ENCODE peak calls at places on chromosomes 13 and 19, in ten cellular contexts. T is sigmoid colon; N is cerebellar nuclear complex; X is Calu3; P is HS-27A; M is stimulated activated CD8-positive, alpha-beta memory T cell treated with anti-CD3 and anti-CD28 coated beads, Interleukin-4, amount 100 ng/mL, for 24 hours; H is T-helper 2 cell; I is GM03348; K is substantia nigra; Y is uterus. Q is an unnamed sample.

GRCh38 chr13:49635599-49636433 is 7.5 kb downstream of the ARL11 start:
- DNase-seq in I (no peak), P (no peak), M (no peak), N (no peak), T (no peak), K (no peak), Y (no peak), H (no peak), X (no peak), Q (no peak)

GRCh38 chr13:74920945-74921725 is 560.8 kb downstream of the TBC1D4 start:
- DNase-seq in Y (no peak), I (no peak), M (no peak), P (no peak), H (no peak), X (no peak), K (no peak), N (no peak), T (no peak), Q (no peak)

GRCh38 chr13:43397110-43397509 is 373.7 kb downstream of the DNAJC15 start:
- DNase-seq in H (no peak), I (peak; percentile 49), Y (no peak), P (no peak), M (no peak), T (no peak), X (no peak), K (no peak), N (no peak), Q (no peak)

GRCh38 chr19:8307400-8307964 is 676 bp downstream of the CD320 start:
- DNase-seq in T (peak; percentile 63), X (no peak), P (no peak), M (no peak), H (no peak), N (no peak), Y (no peak), I (no peak), K (no peak), Q (peak; percentile 74)

GRCh38 chr19:45451181-45451849 is 16.5 kb upstream of the FOSB start:
- DNase-seq in P (no peak), X (no peak), N (no peak), T (peak; percentile 83), M (no peak), Y (peak; percentile 59), H (no peak), I (peak; percentile 51), K (no peak), Q (peak; percentile 83)

GRCh38 chr13:105139380-105140285 is 1395.8 kb downstream of the EFNB2 start:
- DNase-seq in H (peak; percentile 16), P (peak; percentile 17), M (peak; percentile 32), Y (no peak), K (peak; percentile 1), N (no peak), T (peak; percentile 56), X (no peak), I (peak; percentile 38), Q (peak; percentile 73)

GRCh38 chr13:93730780-93731179 is 504.2 kb downstream of the GPC6 start:
- DNase-seq in K (no peak), M (no peak), X (no peak), Y (no peak), P (no peak), T (no peak), I (no peak), N (no peak), H (no peak), Q (no peak)

GRCh38 chr13:75139291-75139690 is 342.7 kb downstream of the TBC1D4 start:
- DNase-seq in K (no peak), M (no peak), T (no peak), H (no peak), Y (no peak), N (no peak), I (no peak), X (no peak), P (no peak), Q (no peak)

GRCh38 chr19:3047307-3048189 is 14.7 kb downstream of the TLE5 start:
- DNase-seq in Y (peak; percentile 98), T (peak; percentile 97), N (peak; percentile 34), I (peak; percentile 81), M (peak; percentile 42), K (no peak), X (peak; percentile 45), H (no peak), P (no peak), Q (peak; percentile 95)

GRCh38 chr13:67438465-67438864 is 208.3 kb upstream of the PCDH9 start:
- DNase-seq in H (no peak), M (no peak), I (no peak), N (no peak), X (no peak), P (no peak), T (no peak), Y (no peak), K (no peak), Q (no peak)

GRCh38 chr19:13398780-13399726 is 107.2 kb downstream of the CACNA1A start:
- DNase-seq in X (no peak), N (no peak), T (no peak), K (no peak), M (no peak), P (no peak), H (no peak), I (peak; percentile 84), Y (no peak), Q (no peak)

GRCh38 chr13:39417131-39417530 is 185.9 kb downstream of the LHFPL6 start:
- DNase-seq in T (no peak), N (no peak), I (no peak), Y (no peak), M (no peak), K (no peak), H (no peak), X (no peak), P (no peak), Q (no peak)

GRCh38 chr19:42303101-42303464 is 659 bp upstream of the PAFAH1B3 start:
- DNase-seq in Y (no peak), H (no peak), I (no peak), M (no peak), K (no peak), N (no peak), P (no peak), T (no peak), X (no peak), Q (no peak)

GRCh38 chr13:54206601-54207000 is 1178.0 kb downstream of the OLFM4 start:
- DNase-seq in N (no peak), K (no peak), Y (no peak), X (no peak), T (no peak), H (no peak), M (no peak), I (no peak), P (no peak), Q (no peak)

GRCh38 chr13:95121516-95121915 is 179.7 kb downstream of the ABCC4 start:
- DNase-seq in I (no peak), M (no peak), H (no peak), N (no peak), Y (no peak), P (no peak), X (no peak), T (no peak), K (no peak), Q (no peak)

GRCh38 chr13:50274181-50274580 is 258.9 kb downstream of the KCNRG start:
- DNase-seq in X (no peak), H (no peak), K (no peak), P (no peak), N (no peak), Y (no peak), T (no peak), I (no peak), M (no peak), Q (no peak)

GRCh38 chr19:10768369-10768768 is 50.5 kb downstream of the DNM2 start:
- DNase-seq in Y (no peak), N (no peak), X (no peak), H (no peak), I (no peak), M (no peak), T (no peak), K (no peak), P (no peak), Q (no peak)

GRCh38 chr19:55670280-55671053 is 4.6 kb upstream of the EPN1 start:
- DNase-seq in T (peak; percentile 85), I (no peak), K (no peak), Y (no peak), H (no peak), P (no peak), X (no peak), N (no peak), M (no peak), Q (no peak)

GRCh38 chr13:96821381-96821780 is 172.9 kb downstream of the OXGR1 start:
- DNase-seq in P (no peak), Y (no peak), K (no peak), N (no peak), M (no peak), I (no peak), X (no peak), H (no peak), T (no peak), Q (no peak)

GRCh38 chr19:54458648-54459281 is 4.8 kb downstream of the LENG9 start:
- DNase-seq in T (no peak), N (no peak), K (no peak), H (no peak), I (no peak), Y (no peak), P (no peak), M (no peak), X (no peak), Q (peak; percentile 81)

Q was measured in posterior vena cava.